ENCODE peak calls at places on chromosome 22, in six cellular contexts. J is lower lobe of right lung, K is left ventricle myocardium inferior, G is cardiac muscle cell, L is A172, R is AML-193. H is an unnamed sample.

GRCh38 chr22:48886604-48887393 is 940.9 kb downstream of the BRD1 start:
- DNase-seq in G (no peak), R (no peak), K (peak; percentile 11), J (peak; percentile 36), L (no peak), H (no peak)

GRCh38 chr22:43363580-43364435 is 20.6 kb upstream of the SCUBE1 start:
- DNase-seq in L (no peak), K (no peak), J (no peak), G (no peak), R (no peak), H (no peak)

GRCh38 chr22:24803064-24803542 is 2.9 kb upstream of the SGSM1 start:
- DNase-seq in J (no peak), G (peak; percentile 66), K (peak; percentile 41), R (peak; percentile 1), L (peak; percentile 5), H (peak; percentile 14)

GRCh38 chr22:20495861-20496681 is 476 bp upstream of the KLHL22 start:
- DNase-seq in L (peak; percentile 59), G (peak; percentile 95), R (peak; percentile 80), J (peak; percentile 94), K (peak; percentile 93), H (peak; percentile 90)

GRCh38 chr22:39110631-39111561 is 13.9 kb downstream of the APOBEC3H start:
- DNase-seq in R (no peak), J (no peak), L (no peak), G (no peak), K (no peak), H (no peak)

GRCh38 chr22:34886812-34887211 is 179.1 kb upstream of the ISX start:
- DNase-seq in G (no peak), R (no peak), L (no peak), J (no peak), K (no peak), H (no peak)

GRCh38 chr22:19889951-19890350 is 35.3 kb upstream of the GNB1L start:
- DNase-seq in J (no peak), L (no peak), R (no peak), K (no peak), G (no peak), H (no peak)

GRCh38 chr22:39999144-39999757 is 4.5 kb downstream of the FAM83F start:
- DNase-seq in J (no peak), R (peak; percentile 27), L (no peak), K (no peak), G (no peak), H (no peak)

GRCh38 chr22:36102995-36103394 is 57.6 kb downstream of the APOL3 start:
- DNase-seq in L (no peak), J (no peak), R (no peak), K (no peak), G (no peak), H (no peak)

GRCh38 chr22:23364389-23364788 is 184.1 kb downstream of the BCR start:
- DNase-seq in R (no peak), L (no peak), J (no peak), G (no peak), K (no peak), H (no peak)

GRCh38 chr22:38163844-38164577 is 17.6 kb downstream of the PLA2G6 start:
- DNase-seq in K (no peak), L (no peak), G (no peak), R (no peak), J (no peak), H (no peak)

GRCh38 chr22:49568751-49569285 is 258.9 kb downstream of the BRD1 start:
- DNase-seq in K (no peak), R (no peak), G (no peak), L (no peak), J (no peak), H (no peak)

GRCh38 chr22:17836977-17837742 is 62.9 kb upstream of the BID start:
- DNase-seq in R (no peak), K (no peak), L (no peak), G (no peak), J (no peak), H (no peak)

GRCh38 chr22:20354238-20354975 is 34.5 kb upstream of the DGCR6L start:
- DNase-seq in G (no peak), L (no peak), K (no peak), J (no peak), R (no peak), H (no peak)

GRCh38 chr22:33854724-33855123 is 65.6 kb downstream of the LARGE1 start:
- DNase-seq in L (no peak), G (no peak), J (no peak), K (no peak), R (no peak), H (no peak)

GRCh38 chr22:50102946-50103345 is 13.1 kb downstream of the MOV10L1 start:
- DNase-seq in K (no peak), J (no peak), G (no peak), L (no peak), R (no peak), H (no peak)

GRCh38 chr22:17260291-17260690 is 41.1 kb upstream of the ADA2 start:
- DNase-seq in J (no peak), G (no peak), K (no peak), R (no peak), L (no peak), H (no peak)